ENCODE peak calls at places on chromosomes 6 and 20, in seven cellular contexts. F, C, X, T, M, L and J are unnamed samples.

GRCh38 chr20:1086273-1087213 is 31.9 kb upstream of the PSMF1 start:
- DNase-seq in F (no peak), C (no peak), X (no peak), T (no peak), M (peak; percentile 60), L (no peak), J (no peak)

GRCh38 chr20:64212750-64213149 is 42.8 kb upstream of the PCMTD2 start:
- DNase-seq in F (peak; percentile 80), C (no peak), X (peak; percentile 67), T (no peak), M (no peak), L (peak; percentile 17), J (no peak)

GRCh38 chr6:32153252-32153834 is 598 bp upstream of the PPT2 start:
- DNase-seq in F (no peak), C (peak; percentile 82), X (peak; percentile 64), T (peak; percentile 78), M (peak; percentile 70), L (peak; percentile 47), J (no peak)

GRCh38 chr20:9999660-10000059 is 35.1 kb upstream of the ANKEF1 start:
- DNase-seq in F (peak; percentile 26), C (no peak), X (no peak), T (no peak), M (no peak), L (peak; percentile 17), J (peak; percentile 10)

GRCh38 chr20:33999025-33999629 is 5.4 kb downstream of the RALY start:
- DNase-seq in F (peak; percentile 35), C (no peak), X (no peak), T (no peak), M (no peak), L (no peak), J (no peak)

GRCh38 chr6:33620158-33620583 is 951 bp upstream of the ITPR3 start:
- DNase-seq in F (no peak), C (no peak), X (peak; percentile 69), T (peak; percentile 71), M (peak; percentile 53), L (no peak), J (peak; percentile 56)

GRCh38 chr6:136169356-136169755 is 80.8 kb downstream of the MTFR2 start:
- DNase-seq in F (no peak), C (no peak), X (no peak), T (no peak), M (no peak), L (no peak), J (no peak)

GRCh38 chr6:145875496-145876244 is 61.1 kb upstream of the FBXO30 start:
- DNase-seq in F (peak; percentile 12), C (no peak), X (no peak), T (no peak), M (no peak), L (no peak), J (no peak)

GRCh38 chr20:23126281-23127061 is 40.3 kb upstream of the CD93 start:
- DNase-seq in F (no peak), C (no peak), X (peak; percentile 71), T (peak; percentile 66), M (no peak), L (no peak), J (no peak)

DNA sequence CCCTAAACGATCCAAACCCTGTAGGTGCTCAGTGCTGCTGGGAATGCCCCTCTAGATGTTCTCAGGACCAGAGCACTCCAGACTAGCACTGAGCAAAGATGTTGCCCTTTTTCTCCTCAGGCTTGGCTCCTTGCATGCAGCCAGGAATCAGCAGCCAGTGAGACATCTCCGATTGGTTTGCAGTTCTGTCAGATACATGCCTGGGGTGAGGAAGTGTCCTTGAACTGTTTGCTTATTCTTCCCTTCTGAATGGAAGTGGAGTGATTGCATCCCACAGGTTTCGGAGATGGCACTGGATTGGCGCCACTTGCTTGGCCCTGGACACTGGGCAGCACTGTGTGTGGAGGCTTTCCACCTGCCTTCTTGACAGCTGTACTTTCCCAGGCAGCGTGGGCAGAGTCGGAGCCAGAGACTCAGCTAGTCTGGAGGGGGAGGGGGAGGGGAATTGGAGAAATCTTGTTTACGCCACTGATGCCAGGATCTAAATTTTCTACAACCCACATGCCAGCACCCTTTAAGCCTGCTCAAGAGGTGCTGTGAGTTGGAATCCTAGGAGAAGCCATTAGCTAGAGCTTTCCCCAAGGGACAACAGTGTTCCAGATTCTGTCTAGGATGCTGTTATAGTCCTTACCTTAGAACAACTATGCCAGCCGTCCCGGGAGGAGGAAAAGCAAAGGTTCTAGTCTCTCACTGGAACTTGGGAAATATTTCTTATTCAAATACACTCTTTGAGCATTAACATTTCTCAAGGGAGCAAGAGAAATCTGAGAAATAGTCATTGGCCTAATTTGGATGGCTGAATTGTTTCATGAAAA is 49.2 kb upstream of the SASH1 start:
- DNase-seq in F (no peak), C (no peak), X (no peak), T (no peak), M (no peak), L (no peak), J (no peak)
- H3K4me3 ChIP-seq in F (no peak overlapping the region), C (no peak overlapping the region), X (no peak overlapping the region), T (no peak overlapping the region), M (no peak overlapping the region), L (no peak overlapping the region), J (no peak overlapping the region)

DNA sequence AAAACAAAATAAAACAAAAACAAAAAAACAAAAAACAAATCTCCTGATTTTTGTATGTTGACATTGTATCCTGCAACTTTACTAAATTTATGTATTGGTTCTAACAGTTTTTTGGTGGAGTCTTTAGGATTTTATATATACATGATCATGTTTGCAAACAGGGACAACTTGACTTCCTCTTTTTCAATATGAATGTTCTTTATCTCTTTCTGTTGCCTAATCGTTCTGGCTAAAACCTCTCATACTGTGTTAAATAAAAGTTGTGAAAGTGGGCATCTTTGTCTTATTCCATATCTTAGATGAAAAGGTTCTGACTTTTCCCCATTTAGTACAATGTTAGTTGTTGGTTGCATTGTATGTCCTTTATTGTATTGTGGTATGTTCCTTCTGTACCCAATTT is 261.7 kb upstream of the NOX3 start:
- DNase-seq in F (no peak), C (no peak), X (no peak), T (no peak), M (no peak), L (no peak), J (no peak)
- TF ChIP-seq CTCF in F (no peak), C (no peak), X (no peak), T (no peak), M (no peak), L (no peak), J (no peak)

GRCh38 chr6:84763397-84764331 is 734 bp downstream of the TBX18 start:
- DNase-seq in F (peak; percentile 96), C (peak; percentile 58), X (peak; percentile 73), T (peak; percentile 93), M (peak; percentile 70), L (peak; percentile 42), J (no peak)
- H3K4me3 ChIP-seq in F (peak overlapping the region; percentile 87), C (peak overlapping the region; percentile 53), X (peak overlapping the region; percentile 65), T (peak overlapping the region; percentile 93), M (peak overlapping the region; percentile 44), L (peak overlapping the region; percentile 30), J (no peak overlapping the region)

GRCh38 chr20:7926767-7927166 is 13.5 kb downstream of the HAO1 start:
- DNase-seq in F (peak; percentile 79), C (peak; percentile 5), X (no peak), T (no peak), M (peak; percentile 28), L (peak; percentile 36), J (peak; percentile 8)
- TF ChIP-seq CTCF in F (peak; percentile 58), C (peak; percentile 69), X (peak; percentile 22), T (peak; percentile 18), M (peak; percentile 71), L (peak; percentile 44), J (no peak)

GRCh38 chr6:82917346-82918064 is 148.1 kb downstream of the UBE3D start:
- DNase-seq in F (no peak), C (no peak), X (no peak), T (no peak), M (no peak), L (no peak), J (no peak)

GRCh38 chr6:82914511-82914910 is 151.1 kb downstream of the UBE3D start:
- DNase-seq in F (no peak), C (no peak), X (no peak), T (no peak), M (no peak), L (no peak), J (no peak)

GRCh38 chr6:82910394-82910793 is 155.2 kb downstream of the UBE3D start:
- DNase-seq in F (no peak), C (peak; percentile 20), X (no peak), T (no peak), M (peak; percentile 13), L (no peak), J (no peak)

GRCh38 chr6:82910818-82911217 is 154.8 kb downstream of the UBE3D start:
- DNase-seq in F (no peak), C (no peak), X (no peak), T (no peak), M (no peak), L (no peak), J (no peak)

GRCh38 chr6:82915666-82916065 is 150.0 kb downstream of the UBE3D start:
- DNase-seq in F (no peak), C (no peak), X (no peak), T (no peak), M (no peak), L (peak; percentile 76), J (no peak)
- H3K4me3 ChIP-seq in F (no peak overlapping the region), C (no peak overlapping the region), X (no peak overlapping the region), T (no peak overlapping the region), M (no peak overlapping the region), L (no peak overlapping the region), J (no peak overlapping the region)

DNA sequence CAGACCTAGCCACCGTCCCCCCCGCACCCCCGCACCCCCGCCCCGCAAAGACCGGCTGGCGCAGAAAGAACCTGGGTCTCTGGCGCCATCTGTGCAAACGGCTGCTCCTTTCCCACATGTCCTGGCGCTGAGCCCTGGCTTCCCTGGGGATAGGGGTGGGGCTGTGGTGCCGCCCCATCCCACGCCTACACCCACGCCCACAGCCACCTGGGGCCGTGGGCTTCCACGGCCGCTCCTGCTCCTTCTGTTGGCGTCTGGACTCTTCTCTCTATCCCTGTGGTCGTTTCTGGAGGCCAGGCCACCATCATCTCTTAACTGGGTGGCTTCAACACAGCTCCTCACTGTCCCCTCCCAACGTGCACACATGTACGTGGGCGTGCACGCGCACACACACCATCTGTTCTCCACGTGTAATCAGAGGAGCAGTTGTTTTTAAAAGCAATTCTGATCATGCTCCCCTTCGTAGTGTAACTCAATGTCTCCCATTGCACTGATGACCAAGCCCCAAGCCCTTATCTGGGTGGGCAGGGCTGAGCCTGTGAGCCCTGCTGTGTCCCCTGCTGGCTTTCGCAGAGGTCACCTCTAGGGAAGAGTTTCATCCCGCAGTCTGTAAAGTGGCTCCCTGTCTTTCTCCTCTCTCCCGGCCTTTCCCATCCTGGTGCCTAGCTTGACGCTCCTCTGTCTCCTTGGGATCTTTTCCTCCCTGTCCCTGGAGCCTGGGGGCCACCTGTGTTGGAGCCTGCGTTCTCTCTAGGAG is 31.9 kb upstream of the FAM83D start:
- DNase-seq in F (peak; percentile 54), C (no peak), X (no peak), T (no peak), M (no peak), L (no peak), J (no peak)
- TF ChIP-seq CTCF in F (no peak), C (no peak), X (no peak), T (no peak), M (no peak), L (no peak), J (no peak)